ENCODE peak calls at places on chromosome 7, in seven cellular contexts. K, J, V, M, C, W and U are unnamed samples. For H3K4me1, the result is how much of the 10 kb centered on the place peaks cover.

GRCh38 chr7:99396914-99397631 is 11.3 kb downstream of the PDAP1 start:
- DNase-seq in K (no peak), J (no peak), V (no peak), M (no peak), C (no peak), W (no peak), U (no peak)

GRCh38 chr7:80410081-80410480 is 101.8 kb downstream of the GNAT3 start:
- DNase-seq in K (no peak), J (no peak), V (no peak), M (no peak), C (no peak), W (no peak), U (no peak)

GRCh38 chr7:98831641-98832221 is 38.1 kb downstream of the TMEM130 start:
- DNase-seq in K (no peak), J (no peak), V (peak), M (no peak), C (no peak), W (no peak), U (no peak)

GRCh38 chr7:149727541-149728476 is 45.6 kb downstream of the ZNF467 start:
- DNase-seq in K (no peak), J (peak), V (no peak), M (no peak), C (peak), W (no peak), U (no peak)

GRCh38 chr7:153396475-153396874 is 636.9 kb downstream of the ACTR3B start:
- DNase-seq in K (no peak), J (no peak), V (no peak), M (no peak), C (no peak), W (no peak), U (peak)

GRCh38 chr7:139431010-139431409 is 52.5 kb downstream of the KLRG2 start:
- DNase-seq in K (no peak), J (no peak), V (no peak), M (no peak), C (no peak), W (no peak), U (no peak)

GRCh38 chr7:69717221-69717620 is 118.9 kb downstream of the AUTS2 start:
- DNase-seq in K (no peak), J (no peak), V (no peak), M (no peak), C (no peak), W (no peak), U (no peak)

GRCh38 chr7:2049782-2050510 is 182.8 kb downstream of the MAD1L1 start:
- DNase-seq in K (peak), J (no peak), V (peak), M (no peak), C (no peak), W (no peak), U (no peak)

GRCh38 chr7:109282726-109283125 is 713.1 kb downstream of the DNAJB9 start:
- DNase-seq in K (no peak), J (no peak), V (no peak), M (peak), C (no peak), W (no peak), U (no peak)

GRCh38 chr7:147833549-147833948 is 757.0 kb upstream of the C7orf33 start:
- DNase-seq in K (no peak), J (no peak), V (no peak), M (no peak), C (no peak), W (no peak), U (no peak)

GRCh38 chr7:50306491-50307367 is 2.2 kb downstream of the IKZF1 start:
- DNase-seq in K (no peak), J (no peak), V (no peak), M (no peak), C (no peak), W (no peak), U (no peak)
- H3K4me1 ChIP-seq in K (under half), J (under half), V (under half), M (under half), C (under half), W (under half), U (under half)

GRCh38 chr7:21504021-21504420 is 38.8 kb upstream of the DNAH11 start:
- DNase-seq in K (no peak), J (no peak), V (no peak), M (no peak), C (no peak), W (no peak), U (no peak)
- TF ChIP-seq CTCF in K (no peak), J (no peak), V (no peak), M (no peak), C (no peak), W (no peak), U (no peak)

GRCh38 chr7:49443515-49443914 is 329.9 kb upstream of the VWC2 start:
- DNase-seq in K (no peak), J (no peak), V (no peak), M (no peak), C (no peak), W (no peak), U (no peak)
- H3K4me3 ChIP-seq in K (no peak), J (no peak), V (no peak), M (no peak), C (no peak), W (no peak), U (no peak)

DNA sequence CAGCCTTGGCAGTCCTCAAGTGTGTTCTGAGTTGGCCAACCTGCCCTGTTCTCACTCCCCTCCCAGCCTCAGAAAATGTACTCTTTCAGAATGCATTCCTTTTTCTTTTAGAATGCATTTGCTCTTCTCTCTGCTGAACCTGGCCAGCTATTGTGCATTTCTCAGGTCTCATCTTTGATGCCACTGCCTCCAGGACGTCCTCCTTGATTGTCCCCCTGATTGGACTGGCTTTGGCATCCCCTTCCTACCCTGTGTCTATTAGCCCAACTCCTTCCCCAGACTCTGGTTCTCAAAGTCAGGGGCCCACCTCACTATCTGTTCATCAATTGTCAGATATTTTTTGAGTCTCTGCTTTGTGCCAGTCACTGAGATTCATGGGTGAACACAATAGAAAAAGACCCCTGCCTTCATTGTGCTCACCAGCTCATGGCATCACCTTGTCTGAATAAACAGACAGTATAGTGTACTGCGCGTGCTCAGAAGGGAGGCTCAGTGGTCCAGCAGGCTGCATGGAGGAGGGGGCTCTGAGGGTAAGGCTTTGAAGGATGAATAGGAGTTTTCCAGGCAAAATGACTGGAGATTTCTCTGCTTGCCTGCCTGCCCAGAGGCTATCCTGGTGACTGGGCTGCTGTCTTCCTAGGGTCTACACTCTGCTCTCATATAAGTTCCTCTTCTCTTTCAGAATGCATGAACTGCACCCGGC is 96.5 kb downstream of the MYL10 start:
- DNase-seq in K (no peak), J (no peak), V (no peak), M (no peak), C (no peak), W (no peak), U (no peak)
- H3K4me1 ChIP-seq in K (under half), J (under half), V (under half), M (under half), C (under half), W (under half), U (under half)

GRCh38 chr7:47301078-47301477 is 280.8 kb downstream of the TNS3 start:
- DNase-seq in K (no peak), J (no peak), V (no peak), M (no peak), C (no peak), W (peak), U (no peak)
- TF ChIP-seq CTCF in K (no peak), J (no peak), V (no peak), M (no peak), C (no peak), W (no peak), U (no peak)

GRCh38 chr7:159144756-159145543 is at the start of gene VIPR2:
- DNase-seq in K (no peak), J (peak), V (peak), M (no peak), C (peak), W (no peak), U (no peak)
- H3K4me3 ChIP-seq in K (no peak), J (peak), V (peak), M (peak), C (peak), W (peak), U (peak)